ENCODE peak calls at places on chromosome 1, in four cellular contexts. One of them, this sample, is unnamed.

GRCh38 chr1:63739452-63739851 is 34.4 kb upstream of the ROR1 start:
- DNase-seq in astrocyte: no peak
- DNase-seq in fibroblast of mammary gland: no peak
- DNase-seq in effector CD4-positive, alpha-beta T cell: no peak
- DNase-seq in this sample: no peak

GRCh38 chr1:22417466-22417865 is 34.2 kb upstream of the ZBTB40 start:
- DNase-seq in fibroblast of mammary gland: no peak
- DNase-seq in effector CD4-positive, alpha-beta T cell: no peak
- DNase-seq in astrocyte: no peak
- DNase-seq in this sample: no peak

GRCh38 chr1:31795801-31796621 is 19.8 kb downstream of the SPOCD1 start:
- DNase-seq in effector CD4-positive, alpha-beta T cell: no peak
- DNase-seq in astrocyte: peak
- DNase-seq in fibroblast of mammary gland: peak
- DNase-seq in this sample: peak

GRCh38 chr1:175192111-175192629 is 406 bp downstream of the KIAA0040 start:
- DNase-seq in astrocyte: no peak
- DNase-seq in effector CD4-positive, alpha-beta T cell: no peak
- DNase-seq in fibroblast of mammary gland: no peak
- DNase-seq in this sample: peak

GRCh38 chr1:204443871-204444581 is 32.4 kb upstream of the PPP1R15B start:
- DNase-seq in effector CD4-positive, alpha-beta T cell: no peak
- DNase-seq in astrocyte: peak
- DNase-seq in fibroblast of mammary gland: peak
- DNase-seq in this sample: no peak

GRCh38 chr1:47189844-47190562 is at the start of gene PDZK1IP1:
- DNase-seq in astrocyte: peak
- DNase-seq in fibroblast of mammary gland: peak
- DNase-seq in effector CD4-positive, alpha-beta T cell: no peak
- DNase-seq in this sample: peak

GRCh38 chr1:243885806-243886205 is 35.8 kb upstream of the AKT3 start:
- DNase-seq in fibroblast of mammary gland: no peak
- DNase-seq in astrocyte: no peak
- DNase-seq in effector CD4-positive, alpha-beta T cell: no peak
- DNase-seq in this sample: no peak

GRCh38 chr1:162218546-162218945 is 149.1 kb downstream of the NOS1AP start:
- DNase-seq in effector CD4-positive, alpha-beta T cell: no peak
- DNase-seq in astrocyte: no peak
- DNase-seq in fibroblast of mammary gland: no peak
- DNase-seq in this sample: no peak

GRCh38 chr1:243264718-243265117 is 8.9 kb downstream of the SDCCAG8 start:
- DNase-seq in astrocyte: peak
- DNase-seq in fibroblast of mammary gland: peak
- DNase-seq in effector CD4-positive, alpha-beta T cell: no peak
- DNase-seq in this sample: peak

GRCh38 chr1:246566808-246567154 is 525 bp downstream of the CNST start:
- DNase-seq in effector CD4-positive, alpha-beta T cell: no peak
- DNase-seq in astrocyte: peak
- DNase-seq in fibroblast of mammary gland: peak
- DNase-seq in this sample: no peak

GRCh38 chr1:234699795-234700665 is 90.1 kb upstream of the IRF2BP2 start:
- DNase-seq in astrocyte: peak
- DNase-seq in fibroblast of mammary gland: peak
- DNase-seq in effector CD4-positive, alpha-beta T cell: no peak
- DNase-seq in this sample: peak